ENCODE peak calls at places on chromosome 14, in seven cellular contexts. D is HL-60, U is type B pancreatic cell, T is tibial artery, L is heart right ventricle, K is SHP77, Y is NCI-H526 treated with DMSO at 0.1 percent for 48 hours. J is an unnamed sample.

GRCh38 chr14:100591453-100592371 is 4.5 kb upstream of the BEGAIN start:
- DNase-seq in D (no peak), U (no peak), T (no peak), L (no peak), K (no peak), Y (no peak), J (peak)

GRCh38 chr14:72810201-72810600 is 83.7 kb downstream of the DPF3 start:
- DNase-seq in D (no peak), U (no peak), T (no peak), L (no peak), K (no peak), Y (no peak), J (no peak)

GRCh38 chr14:76697246-76697645 is 64.0 kb upstream of the VASH1 start:
- DNase-seq in D (no peak), U (peak), T (no peak), L (no peak), K (no peak), Y (no peak), J (no peak)

GRCh38 chr14:20836668-20837338 is 34.2 kb upstream of the RNASE1 start:
- DNase-seq in D (no peak), U (no peak), T (no peak), L (no peak), K (no peak), Y (no peak), J (no peak)

GRCh38 chr14:53668861-53669260 is 287.8 kb downstream of the BMP4 start:
- DNase-seq in D (no peak), U (no peak), T (no peak), L (no peak), K (no peak), Y (no peak), J (no peak)

GRCh38 chr14:33039321-33039720 is 100.6 kb downstream of the NPAS3 start:
- DNase-seq in D (no peak), U (no peak), T (no peak), L (no peak), K (no peak), Y (no peak), J (no peak)

GRCh38 chr14:31937730-31938346 is 139.3 kb upstream of the ARHGAP5 start:
- DNase-seq in D (no peak), U (no peak), T (peak), L (no peak), K (peak), Y (no peak), J (no peak)

GRCh38 chr14:65101631-65102440 is 481 bp downstream of the MAX start:
- DNase-seq in D (peak), U (peak), T (peak), L (peak), K (no peak), Y (no peak), J (no peak)

GRCh38 chr14:32980887-32981501 is 42.3 kb downstream of the NPAS3 start:
- DNase-seq in D (no peak), U (no peak), T (no peak), L (no peak), K (peak), Y (no peak), J (no peak)